ENCODE peak calls at places on chromosome 20, in five cellular contexts. C, T, Z, J and G are unnamed samples.

GRCh38 chr20:774016-774679 is 5.8 kb upstream of the SLC52A3 start:
- DNase-seq in C (no peak), T (no peak), Z (no peak), J (no peak), G (no peak)

GRCh38 chr20:60206259-60206658 is 248.0 kb downstream of the CDH26 start:
- DNase-seq in C (no peak), T (no peak), Z (peak; percentile 49), J (peak; percentile 49), G (no peak)

GRCh38 chr20:40769677-40770285 is 80.7 kb upstream of the MAFB start:
- DNase-seq in C (no peak), T (no peak), Z (no peak), J (no peak), G (no peak)

GRCh38 chr20:63546686-63547483 is 664 bp downstream of the SRMS start:
- DNase-seq in C (no peak), T (no peak), Z (no peak), J (no peak), G (no peak)

GRCh38 chr20:3795511-3796468 is at the start of gene CDC25B:
- DNase-seq in C (peak; percentile 95), T (peak; percentile 90), Z (peak; percentile 83), J (peak; percentile 96), G (peak; percentile 96)

GRCh38 chr20:43446361-43446879 is 11.3 kb upstream of the SRSF6 start:
- DNase-seq in C (no peak), T (no peak), Z (no peak), J (no peak), G (no peak)

GRCh38 chr20:3777726-3778629 is 3.3 kb downstream of the SPEF1 start:
- DNase-seq in C (peak; percentile 72), T (no peak), Z (no peak), J (peak; percentile 85), G (peak; percentile 84)

GRCh38 chr20:61808497-61808896 is 257.2 kb downstream of the TAF4 start:
- DNase-seq in C (peak; percentile 7), T (no peak), Z (no peak), J (no peak), G (peak; percentile 36)

GRCh38 chr20:47220161-47220582 is 136.3 kb downstream of the ZMYND8 start:
- DNase-seq in C (no peak), T (no peak), Z (no peak), J (peak; percentile 85), G (no peak)

GRCh38 chr20:15703171-15703911 is 869.9 kb downstream of the KIF16B start:
- DNase-seq in C (no peak), T (no peak), Z (peak; percentile 87), J (no peak), G (no peak)

GRCh38 chr20:14234666-14235295 is 102.6 kb downstream of the FLRT3 start:
- DNase-seq in C (no peak), T (no peak), Z (peak; percentile 65), J (no peak), G (no peak)

GRCh38 chr20:8183526-8183925 is 51.5 kb downstream of the PLCB1 start:
- DNase-seq in C (no peak), T (no peak), Z (peak; percentile 28), J (no peak), G (no peak)

GRCh38 chr20:48260370-48260769 is 475.1 kb upstream of the SULF2 start:
- DNase-seq in C (no peak), T (no peak), Z (no peak), J (no peak), G (no peak)

GRCh38 chr20:62504323-62504722 is 28.5 kb upstream of the GATA5 start:
- DNase-seq in C (no peak), T (no peak), Z (no peak), J (no peak), G (no peak)

GRCh38 chr20:41748051-41748450 is 129.9 kb upstream of the CHD6 start:
- DNase-seq in C (no peak), T (no peak), Z (no peak), J (no peak), G (no peak)

GRCh38 chr20:17530716-17531536 is at the start of gene BFSP1:
- DNase-seq in C (peak; percentile 74), T (peak; percentile 22), Z (peak; percentile 52), J (peak; percentile 88), G (peak; percentile 67)

GRCh38 chr20:25584905-25585704 is at the start of gene NINL:
- DNase-seq in C (peak; percentile 74), T (peak; percentile 49), Z (peak; percentile 48), J (peak; percentile 72), G (peak; percentile 72)

GRCh38 chr20:19940945-19941590 is 76.1 kb upstream of the NAA20 start:
- DNase-seq in C (no peak), T (no peak), Z (no peak), J (no peak), G (no peak)

GRCh38 chr20:32681175-32682084 is 7.7 kb upstream of the C20orf203 start:
- DNase-seq in C (no peak), T (peak; percentile 9), Z (peak; percentile 17), J (peak; percentile 75), G (no peak)

GRCh38 chr20:58891076-58891685 is 38.7 kb downstream of the GNAS start:
- DNase-seq in C (peak; percentile 85), T (peak; percentile 74), Z (peak; percentile 52), J (peak; percentile 63), G (peak; percentile 84)

GRCh38 chr20:59777814-59778575 is 155.4 kb downstream of the SYCP2 start:
- DNase-seq in C (no peak), T (no peak), Z (no peak), J (no peak), G (no peak)

GRCh38 chr20:17700637-17701036 is 871 bp downstream of the BANF2 start:
- DNase-seq in C (no peak), T (no peak), Z (no peak), J (no peak), G (no peak)

GRCh38 chr20:43650997-43651525 is 15.9 kb upstream of the MYBL2 start:
- DNase-seq in C (no peak), T (no peak), Z (no peak), J (no peak), G (no peak)

GRCh38 chr20:10369723-10370090 is 64.3 kb downstream of the MKKS start:
- DNase-seq in C (no peak), T (no peak), Z (peak; percentile 37), J (no peak), G (no peak)

DNA sequence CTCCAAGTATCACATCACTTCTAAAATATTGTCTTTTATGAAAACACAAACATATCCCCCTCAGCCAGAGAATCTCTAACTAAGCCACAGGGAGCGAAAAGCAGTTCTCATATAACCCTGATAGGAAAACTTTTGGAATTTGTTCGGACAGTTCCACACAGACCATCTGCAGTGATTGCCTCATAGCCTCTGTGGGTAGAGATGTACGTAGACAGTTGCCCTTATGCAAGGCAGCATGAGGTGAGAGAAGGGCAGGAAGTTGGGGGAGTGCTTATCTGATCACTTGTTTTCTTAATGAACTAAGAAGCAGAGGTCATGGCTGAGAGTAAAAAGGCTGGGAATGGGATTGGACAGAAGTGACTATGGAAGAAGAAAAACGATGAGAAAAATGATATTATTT is 39.6 kb downstream of the SLC23A2 start:
- DNase-seq in C (peak; percentile 41), T (no peak), Z (peak; percentile 97), J (no peak), G (no peak)
- H3K27ac ChIP-seq in C (peak overlapping the region; percentile 98), T (no peak overlapping the region), Z (no peak overlapping the region), J (no peak overlapping the region), G (peak overlapping the region; percentile 34)

GRCh38 chr20:53497246-53497645 is 96.4 kb downstream of the ZNF217 start:
- DNase-seq in C (no peak), T (no peak), Z (no peak), J (no peak), G (no peak)

GRCh38 chr20:53500651-53501050 is 93.0 kb downstream of the ZNF217 start:
- DNase-seq in C (no peak), T (no peak), Z (no peak), J (no peak), G (no peak)

GRCh38 chr20:53503517-53503919 is 90.1 kb downstream of the ZNF217 start:
- DNase-seq in C (no peak), T (no peak), Z (no peak), J (no peak), G (no peak)

GRCh38 chr20:53502820-53503219 is 90.8 kb downstream of the ZNF217 start:
- DNase-seq in C (no peak), T (no peak), Z (no peak), J (no peak), G (no peak)
- H3K4me3 ChIP-seq in C (no peak overlapping the region), T (no peak overlapping the region), Z (no peak overlapping the region), J (peak overlapping the region; percentile 56), G (no peak overlapping the region)

GRCh38 chr20:52179331-52180166 is 12.0 kb downstream of the ZFP64 start:
- DNase-seq in C (no peak), T (no peak), Z (no peak), J (no peak), G (no peak)

GRCh38 chr20:52178691-52179090 is 12.9 kb downstream of the ZFP64 start:
- DNase-seq in C (no peak), T (no peak), Z (no peak), J (no peak), G (no peak)

GRCh38 chr20:52180167-52180840 is 11.3 kb downstream of the ZFP64 start:
- DNase-seq in C (no peak), T (no peak), Z (no peak), J (no peak), G (no peak)

GRCh38 chr20:52172392-52173047 is 19.1 kb downstream of the ZFP64 start:
- DNase-seq in C (no peak), T (no peak), Z (no peak), J (no peak), G (no peak)

GRCh38 chr20:52175840-52176239 is 15.7 kb downstream of the ZFP64 start:
- DNase-seq in C (no peak), T (no peak), Z (no peak), J (no peak), G (no peak)
- H3K4me1 ChIP-seq in C (no peaks in the 10 kb centered on the region), T (no peaks in the 10 kb centered on the region), Z (no peaks in the 10 kb centered on the region), J (no peaks in the 10 kb centered on the region), G (no peaks in the 10 kb centered on the region)

GRCh38 chr20:38880952-38881735 is 45.1 kb upstream of the FAM83D start:
- DNase-seq in C (no peak), T (no peak), Z (no peak), J (no peak), G (no peak)

GRCh38 chr20:38882600-38882999 is 43.6 kb upstream of the FAM83D start:
- DNase-seq in C (no peak), T (no peak), Z (no peak), J (no peak), G (no peak)

GRCh38 chr20:38883081-38883980 is 42.9 kb upstream of the FAM83D start:
- DNase-seq in C (no peak), T (no peak), Z (peak; percentile 2), J (no peak), G (no peak)

GRCh38 chr20:38883981-38884733 is 42.1 kb upstream of the FAM83D start:
- DNase-seq in C (no peak), T (no peak), Z (no peak), J (no peak), G (no peak)

DNA sequence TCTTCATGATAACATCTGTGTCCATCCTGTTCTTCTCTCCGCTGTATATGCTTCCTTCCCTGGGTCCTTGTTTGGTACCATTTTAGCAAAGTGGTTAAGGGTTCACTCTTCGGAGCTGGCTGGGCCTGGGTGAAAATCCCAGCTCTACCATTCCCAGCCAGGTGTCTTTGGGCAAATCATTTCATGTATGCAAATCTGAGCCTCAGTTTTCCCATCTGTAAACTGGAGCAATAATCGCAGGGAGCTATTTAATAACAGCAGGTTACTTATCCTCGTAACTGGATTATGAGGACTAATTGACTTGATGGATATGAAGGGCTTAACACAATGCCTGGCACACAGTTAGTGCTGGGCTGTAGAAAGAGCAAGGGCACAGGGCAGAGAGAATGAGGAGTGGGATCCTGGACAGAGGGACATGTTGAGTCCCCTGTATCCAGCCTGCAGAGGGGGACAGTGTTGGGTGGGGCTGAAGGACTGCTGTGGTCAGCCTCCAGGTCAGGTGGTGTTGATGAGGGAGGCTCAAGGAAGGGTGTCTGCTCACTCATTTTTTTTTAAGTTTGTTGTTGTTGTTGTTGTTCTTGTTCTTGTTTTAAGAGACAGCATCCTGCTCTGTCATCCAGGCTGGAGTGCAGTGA is 44.3 kb upstream of the FAM83D start:
- DNase-seq in C (no peak), T (no peak), Z (no peak), J (no peak), G (no peak)
- H3K27ac ChIP-seq in C (no peak overlapping the region), T (no peak overlapping the region), Z (no peak overlapping the region), J (no peak overlapping the region), G (no peak overlapping the region)